ENCODE peak calls at places on chromosomes 3 and 15, in five cellular contexts. H is CD4-positive, alpha-beta memory T cell; R is lung; G is IMR-90; V is endothelial cell of umbilical vein. M is an unnamed sample.
A peak's percentile ranks its signal among the peaks of the same experiment; 100 is the strongest.

GRCh38 chr3:45760878-45761711 is 35.2 kb downstream of the SLC6A20 start:
- DNase-seq in R (peak; percentile 43), V (peak; percentile 48), G (peak; percentile 76), H (peak; percentile 43), M (peak; percentile 17)

GRCh38 chr3:72280876-72281275 is 495.9 kb upstream of the PROK2 start:
- DNase-seq in G (no peak), R (no peak), H (no peak), V (no peak), M (no peak)

GRCh38 chr3:101042996-101043686 is 49.9 kb upstream of the ABI3BP start:
- DNase-seq in H (no peak), G (peak; percentile 76), R (no peak), V (no peak), M (no peak)

GRCh38 chr3:177574232-177574856 is 377.1 kb upstream of the TBL1XR1 start:
- DNase-seq in V (no peak), R (peak; percentile 60), H (no peak), G (peak; percentile 81), M (no peak)

GRCh38 chr3:10926831-10927521 is 65.6 kb upstream of the SLC6A1 start:
- DNase-seq in V (peak; percentile 23), H (no peak), R (no peak), G (no peak), M (no peak)

GRCh38 chr3:141659821-141660597 is 78.1 kb upstream of the RNF7 start:
- DNase-seq in G (peak; percentile 41), V (peak; percentile 31), H (peak; percentile 6), R (peak; percentile 67), M (no peak)

GRCh38 chr15:95394186-95395067 is 936.1 kb upstream of the NR2F2 start:
- DNase-seq in V (peak; percentile 71), R (no peak), H (no peak), G (peak; percentile 82), M (no peak)

GRCh38 chr3:72169120-72169519 is 384.2 kb upstream of the PROK2 start:
- DNase-seq in H (no peak), G (no peak), V (no peak), R (no peak), M (no peak)

GRCh38 chr3:50211930-50212329 is 6.9 kb downstream of the SLC38A3 start:
- DNase-seq in R (no peak), G (peak; percentile 20), H (no peak), V (no peak), M (no peak)

GRCh38 chr3:13877911-13878710 is 1.8 kb downstream of the WNT7A start:
- DNase-seq in V (no peak), R (no peak), H (peak; percentile 35), G (no peak), M (no peak)

GRCh38 chr15:47872869-47873301 is 155.6 kb downstream of the SEMA6D start:
- DNase-seq in R (no peak), G (no peak), V (no peak), H (no peak), M (no peak)

GRCh38 chr15:33068531-33068990 is 126.0 kb downstream of the FMN1 start:
- DNase-seq in G (no peak), R (peak; percentile 88), H (no peak), V (no peak), M (no peak)

GRCh38 chr3:157423337-157423736 is 13.3 kb upstream of the PTX3 start:
- DNase-seq in G (peak; percentile 51), H (no peak), V (no peak), R (no peak), M (no peak)

GRCh38 chr3:154971341-154971740 is 108.8 kb upstream of the MME start:
- DNase-seq in V (no peak), H (no peak), R (no peak), G (peak; percentile 17), M (no peak)

GRCh38 chr3:183178833-183179549 is 16.5 kb upstream of the LAMP3 start:
- DNase-seq in H (peak; percentile 23), R (peak; percentile 84), V (peak; percentile 37), G (no peak), M (no peak)

GRCh38 chr3:59367150-59367549 is 317.3 kb upstream of the CFAP20DC start:
- DNase-seq in V (no peak), G (peak; percentile 17), H (no peak), R (no peak), M (no peak)

GRCh38 chr15:64247906-64248541 is 85.2 kb upstream of the PPIB start:
- DNase-seq in R (no peak), H (peak; percentile 34), V (peak; percentile 95), G (peak; percentile 90), M (no peak)

GRCh38 chr3:118882353-118882947 is 152.2 kb downstream of the IGSF11 start:
- DNase-seq in R (peak; percentile 55), G (peak; percentile 55), H (peak; percentile 65), V (peak; percentile 52), M (peak; percentile 43)

GRCh38 chr3:116135462-116135861 is 309.8 kb downstream of the LSAMP start:
- DNase-seq in H (no peak), G (peak; percentile 59), R (no peak), V (peak; percentile 1), M (no peak)

GRCh38 chr3:43171770-43172169 is 65.9 kb upstream of the POMGNT2 start:
- DNase-seq in R (no peak), H (no peak), V (no peak), G (no peak), M (no peak)

GRCh38 chr3:13073976-13074375 is 747 bp upstream of the IQSEC1 start:
- DNase-seq in H (no peak), R (no peak), V (no peak), G (no peak), M (no peak)

GRCh38 chr15:38002883-38003477 is 68.5 kb downstream of the TMCO5A start:
- DNase-seq in H (no peak), G (peak; percentile 84), R (peak; percentile 68), V (peak; percentile 75), M (no peak)

GRCh38 chr3:12454808-12455121 is 29.5 kb upstream of the TSEN2 start:
- DNase-seq in H (no peak), V (no peak), G (peak; percentile 27), R (no peak), M (no peak)

GRCh38 chr3:112519424-112520001 is 20.2 kb upstream of the BTLA start:
- DNase-seq in R (peak; percentile 33), H (peak; percentile 64), V (peak; percentile 79), G (peak; percentile 78), M (no peak)

GRCh38 chr3:16350041-16350952 is 85.3 kb downstream of the OXNAD1 start:
- DNase-seq in H (no peak), R (no peak), V (no peak), G (peak; percentile 88), M (no peak)

GRCh38 chr3:11195721-11196332 is 41.5 kb downstream of the HRH1 start:
- DNase-seq in V (peak; percentile 65), G (peak; percentile 56), R (no peak), H (no peak), M (no peak)

GRCh38 chr3:151085227-151085888 is at the start of gene MED12L:
- DNase-seq in H (peak; percentile 24), V (peak; percentile 53), R (peak; percentile 66), G (peak; percentile 74), M (peak; percentile 3)

GRCh38 chr3:52210550-52211046 is 12.6 kb downstream of the ALAS1 start:
- DNase-seq in G (peak; percentile 55), V (no peak), H (no peak), R (no peak), M (no peak)

GRCh38 chr3:30662836-30663235 is 56.4 kb downstream of the TGFBR2 start:
- DNase-seq in H (no peak), V (no peak), G (no peak), R (no peak), M (no peak)
- H3K4me1 ChIP-seq in H (peaks cover 100% of the 10 kb centered on the region), V (peaks cover 98% of the 10 kb centered on the region), G (peaks cover 12% of the 10 kb centered on the region), R (peaks cover 12% of the 10 kb centered on the region), M (peaks cover 70% of the 10 kb centered on the region)

DNA sequence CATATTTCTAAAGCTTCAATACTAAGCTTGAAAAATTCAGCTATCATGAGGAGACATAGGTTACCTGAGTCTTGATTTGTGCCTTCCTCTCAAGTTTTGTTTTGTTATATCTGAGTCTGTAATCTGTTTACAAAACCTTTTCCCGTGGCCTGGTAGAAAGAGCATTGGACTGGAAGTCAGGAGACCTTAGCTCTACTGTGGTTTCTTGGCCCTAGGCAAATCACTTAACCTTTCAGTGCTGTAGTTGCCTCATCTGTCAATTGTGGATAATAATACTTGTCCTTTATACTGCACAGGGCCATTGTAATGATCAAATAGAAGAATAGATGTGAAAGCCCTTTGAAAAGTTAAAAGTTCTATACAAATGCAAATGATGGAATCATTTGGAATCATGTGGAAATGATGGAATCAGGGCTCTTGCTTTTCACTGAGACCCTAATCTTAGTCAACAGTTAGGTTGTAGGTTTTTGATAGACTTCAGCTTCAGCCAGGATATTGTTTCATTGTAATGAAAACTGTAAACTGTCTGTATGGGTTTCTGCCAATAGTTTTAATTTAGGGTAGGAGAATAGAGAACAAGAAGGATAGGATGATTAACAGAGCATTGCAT is 21.6 kb downstream of the MAP2K5 start:
- DNase-seq in R (no peak), G (no peak), V (no peak), H (no peak), M (no peak)
- H3K4me3 ChIP-seq in R (no peak overlapping the region), G (no peak overlapping the region), V (no peak overlapping the region), H (no peak overlapping the region), M (no peak overlapping the region)

GRCh38 chr3:55160241-55160877 is 232.5 kb upstream of the LRTM1 start:
- DNase-seq in R (no peak), V (no peak), G (peak; percentile 100), H (no peak), M (no peak)
- H3K4me1 ChIP-seq in R (no peaks in the 10 kb centered on the region), V (no peaks in the 10 kb centered on the region), G (peaks cover 21% of the 10 kb centered on the region), H (no peaks in the 10 kb centered on the region), M (no peaks in the 10 kb centered on the region)

GRCh38 chr3:192155194-192155593 is 572.1 kb downstream of the FGF12 start:
- DNase-seq in G (no peak), R (no peak), H (no peak), V (no peak), M (no peak)
- H3K4me3 ChIP-seq in G (no peak overlapping the region), R (no peak overlapping the region), H (no peak overlapping the region), V (no peak overlapping the region), M (no peak overlapping the region)

GRCh38 chr3:24359645-24360462 is 134.8 kb downstream of the THRB start:
- DNase-seq in G (no peak), V (no peak), H (no peak), R (no peak), M (no peak)
- H3K4me1 ChIP-seq in G (no peaks in the 10 kb centered on the region), V (peaks cover 4% of the 10 kb centered on the region), H (no peaks in the 10 kb centered on the region), R (no peaks in the 10 kb centered on the region), M (no peaks in the 10 kb centered on the region)